ENCODE peak calls at places on chromosomes 3 and 15, in ten cellular contexts. B is tibial nerve, X is A549, F is stomach, G is H1, D is esophagus muscularis mucosa, I is upper lobe of left lung, W is K562, P is HepG2, O is transverse colon. Y is an unnamed sample.

GRCh38 chr3:109685084-109686079 is 348.0 kb upstream of the DPPA4 start:
- DNase-seq in B (peak; percentile 33), O (peak; percentile 43), X (peak; percentile 88), P (no peak), D (peak; percentile 93), G (no peak), F (peak; percentile 81), W (no peak), I (peak; percentile 65), Y (peak; percentile 24)

GRCh38 chr3:69739204-69740102 is at the start of gene MITF:
- DNase-seq in O (peak; percentile 89), I (peak; percentile 94), W (peak; percentile 93), X (peak; percentile 89), B (peak; percentile 87), F (peak; percentile 90), P (peak; percentile 68), G (peak; percentile 83), D (peak; percentile 97), Y (peak; percentile 93)

GRCh38 chr15:69422336-69422895 is 8.3 kb downstream of the KIF23 start:
- DNase-seq in F (no peak), G (no peak), O (no peak), D (no peak), X (no peak), B (no peak), W (no peak), P (no peak), I (no peak), Y (no peak)

GRCh38 chr3:123284399-123285010 is 82.8 kb downstream of the SEC22A start:
- DNase-seq in O (no peak), F (no peak), P (no peak), I (no peak), X (no peak), W (no peak), D (peak; percentile 84), B (no peak), G (no peak), Y (no peak)

GRCh38 chr3:191415566-191415965 is 45.4 kb upstream of the PYDC2 start:
- DNase-seq in P (no peak), B (no peak), O (no peak), W (no peak), D (no peak), F (no peak), I (no peak), G (no peak), X (no peak), Y (no peak)

GRCh38 chr3:50154476-50154839 is 666 bp upstream of the SEMA3F start:
- DNase-seq in O (no peak), W (no peak), I (no peak), G (no peak), D (no peak), B (no peak), F (no peak), P (no peak), X (no peak), Y (no peak)

GRCh38 chr3:184800349-184800748 is 11.6 kb upstream of the VPS8 start:
- DNase-seq in I (no peak), B (no peak), G (no peak), X (no peak), P (no peak), O (peak; percentile 50), W (no peak), F (peak; percentile 40), D (no peak), Y (no peak)

GRCh38 chr3:43247556-43248186 is 38.7 kb upstream of the SNRK start:
- DNase-seq in P (no peak), O (no peak), D (peak; percentile 8), I (no peak), B (no peak), G (no peak), F (no peak), W (no peak), X (no peak), Y (no peak)

GRCh38 chr3:39980021-39980420 is 170.6 kb downstream of the MYRIP start:
- DNase-seq in B (no peak), G (no peak), P (no peak), W (no peak), F (no peak), I (no peak), O (no peak), X (no peak), D (peak; percentile 85), Y (no peak)

GRCh38 chr15:31147456-31147855 is 45.9 kb upstream of the TRPM1 start:
- DNase-seq in W (no peak), F (no peak), B (no peak), I (no peak), G (no peak), X (no peak), O (no peak), P (no peak), D (no peak), Y (no peak)

GRCh38 chr3:174776123-174776522 is 83.0 kb upstream of the NAALADL2 start:
- DNase-seq in B (no peak), I (no peak), P (no peak), G (no peak), F (no peak), D (no peak), X (no peak), W (no peak), O (no peak), Y (no peak)

GRCh38 chr3:105066106-105066839 is 300.4 kb upstream of the ALCAM start:
- DNase-seq in O (no peak), I (no peak), F (no peak), B (no peak), W (no peak), X (no peak), D (no peak), P (no peak), G (no peak), Y (no peak)

GRCh38 chr3:105062853-105063252 is 303.9 kb upstream of the ALCAM start:
- DNase-seq in B (no peak), D (no peak), G (no peak), W (no peak), F (no peak), X (no peak), P (no peak), O (no peak), I (no peak), Y (no peak)

GRCh38 chr3:105067361-105067760 is 299.3 kb upstream of the ALCAM start:
- DNase-seq in B (no peak), O (no peak), D (no peak), I (no peak), F (no peak), P (no peak), W (no peak), G (no peak), X (no peak), Y (no peak)
- TF ChIP-seq EP300 in B (no peak), O (no peak), D (no peak), I (no peak), F (no peak), P (no peak), W (no peak), G (no peak), X (no peak), Y (no peak)

DNA sequence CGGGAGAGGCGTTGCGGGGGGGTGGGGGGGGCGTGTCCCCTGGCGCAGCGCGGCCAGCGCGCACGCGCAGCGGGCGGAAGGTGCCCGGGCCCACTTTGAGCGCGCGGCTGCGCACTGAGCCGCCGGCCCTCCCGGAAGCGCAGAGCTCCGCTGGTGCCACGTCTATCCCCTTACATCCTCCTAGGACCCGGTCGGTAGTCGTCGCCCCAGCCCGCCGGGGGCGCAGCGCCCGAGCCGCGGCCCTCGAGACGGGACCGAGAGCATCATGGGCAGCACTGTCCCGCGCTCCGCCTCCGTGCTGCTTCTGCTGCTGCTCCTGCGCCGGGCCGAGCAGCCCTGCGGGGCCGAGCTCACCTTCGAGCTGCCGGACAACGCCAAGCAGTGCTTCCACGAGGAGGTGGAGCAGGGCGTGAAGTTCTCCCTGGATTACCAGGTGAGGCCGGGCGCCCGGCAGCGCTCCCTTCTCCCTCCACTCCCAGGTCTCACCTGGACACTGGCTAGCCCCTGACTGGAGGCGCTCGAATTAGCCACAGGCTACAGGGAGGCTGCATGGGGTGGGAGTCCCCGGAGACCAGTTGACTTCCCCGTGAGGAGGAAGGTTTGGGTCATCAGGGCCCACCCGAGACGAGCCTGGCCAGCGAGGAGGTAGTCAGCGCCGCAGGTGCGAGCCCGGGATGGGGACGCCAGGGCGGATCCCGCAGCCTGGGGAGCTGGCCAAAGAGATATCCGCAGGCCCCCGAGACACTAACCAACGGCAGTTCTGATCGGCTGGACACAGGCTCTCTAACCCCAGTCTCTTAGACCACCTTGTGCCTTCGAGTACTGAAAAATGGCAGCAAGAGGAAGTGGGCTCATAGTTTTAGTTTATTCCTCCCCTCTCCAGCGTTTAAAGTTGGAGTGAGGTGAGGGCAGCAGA is at the start of gene TMED3:
- DNase-seq in W (peak; percentile 91), D (peak; percentile 37), X (peak; percentile 90), G (peak; percentile 47), O (peak; percentile 79), B (no peak), F (peak; percentile 77), P (peak; percentile 85), I (peak; percentile 79), Y (peak; percentile 55)
- TF ChIP-seq POLR2A in W (peak; percentile 79), D (no peak), X (peak; percentile 95), G (no peak), O (no peak), B (no peak), F (no peak), P (peak; percentile 91), I (no peak), Y (no peak)

GRCh38 chr3:9899289-9899791 is 3.3 kb upstream of the IL17RE start:
- DNase-seq in G (no peak), I (no peak), F (no peak), P (no peak), X (no peak), O (no peak), D (no peak), W (no peak), B (no peak), Y (no peak)

GRCh38 chr3:9901967-9902366 is 681 bp upstream of the IL17RE start:
- DNase-seq in B (no peak), F (no peak), D (no peak), P (no peak), G (no peak), I (no peak), O (no peak), X (no peak), W (no peak), Y (no peak)

GRCh38 chr3:9903904-9904303 is 1.3 kb downstream of the IL17RE start:
- DNase-seq in P (no peak), B (no peak), G (no peak), D (no peak), X (no peak), O (no peak), F (peak; percentile 49), I (no peak), W (no peak), Y (no peak)

GRCh38 chr3:9903238-9903624 is 583 bp downstream of the IL17RE start:
- DNase-seq in O (no peak), I (no peak), G (no peak), B (no peak), D (no peak), F (no peak), W (no peak), X (no peak), P (no peak), Y (no peak)

GRCh38 chr3:9902372-9903237 is at the start of gene IL17RE:
- DNase-seq in F (peak; percentile 80), B (no peak), I (peak; percentile 75), X (no peak), P (peak; percentile 41), O (peak; percentile 82), W (peak; percentile 66), G (no peak), D (no peak), Y (no peak)
- TF ChIP-seq EP300 in F (no peak), B (no peak), I (no peak), X (no peak), P (no peak), O (no peak), W (no peak), G (no peak), D (no peak), Y (no peak)

GRCh38 chr3:12759097-12759679 is at the start of gene TMEM40:
- DNase-seq in G (no peak), F (no peak), I (no peak), P (no peak), X (peak; percentile 32), W (no peak), O (no peak), D (no peak), B (no peak), Y (no peak)
- TF ChIP-seq POLR2A in G (no peak), F (no peak), I (no peak), P (no peak), X (no peak), W (no peak), O (no peak), D (no peak), B (no peak), Y (no peak)

Y was measured in ovary.